ENCODE peak calls at places on chromosomes 11 and 22, in ten cellular contexts. I is HepG2, D is brain microvascular endothelial cell, E is mammary epithelial cell, X is PC-3, K is cardiac fibroblast, F is transverse colon, O is A549, B is mucosa of descending colon, J is GM12865. S is an unnamed sample.

GRCh38 chr11:101091781-101092180 is 37.8 kb downstream of the PGR start:
- DNase-seq in I (no peak), X (peak; percentile 89), J (no peak), K (no peak), D (no peak), E (peak; percentile 19), F (no peak), B (no peak), O (no peak), S (no peak)

GRCh38 chr11:11821899-11822298 is 19.9 kb upstream of the USP47 start:
- DNase-seq in J (no peak), F (no peak), I (no peak), B (no peak), D (no peak), K (no peak), X (no peak), E (no peak), O (no peak), S (no peak)

GRCh38 chr11:125166347-125166841 is 1.8 kb downstream of the PKNOX2 start:
- DNase-seq in B (no peak), D (no peak), F (no peak), O (no peak), I (no peak), E (no peak), X (no peak), K (peak; percentile 44), J (no peak), S (no peak)

GRCh38 chr11:128615612-128616011 is 28.3 kb upstream of the ETS1 start:
- DNase-seq in J (no peak), D (no peak), F (no peak), B (no peak), I (no peak), E (no peak), K (no peak), X (no peak), O (no peak), S (no peak)

GRCh38 chr11:92225563-92226308 is 1.1 kb downstream of the FAT3 start:
- DNase-seq in J (no peak), O (no peak), I (no peak), F (no peak), E (peak; percentile 12), K (peak; percentile 11), X (no peak), B (no peak), D (no peak), S (no peak)

GRCh38 chr11:35953081-35953480 is 9.2 kb downstream of the LDLRAD3 start:
- DNase-seq in O (no peak), I (no peak), F (no peak), J (no peak), E (no peak), K (peak; percentile 26), X (peak; percentile 31), D (no peak), B (no peak), S (no peak)

GRCh38 chr11:77095551-77096490 is 6.8 kb upstream of the OMP start:
- DNase-seq in X (no peak), E (no peak), O (no peak), D (no peak), B (peak; percentile 93), I (peak; percentile 76), F (peak; percentile 91), K (no peak), J (no peak), S (peak; percentile 64)

GRCh38 chr11:123249354-123249753 is 54.3 kb upstream of the CLMP start:
- DNase-seq in I (no peak), J (no peak), D (no peak), O (no peak), E (no peak), K (no peak), X (peak; percentile 24), F (no peak), B (no peak), S (no peak)

GRCh38 chr22:29382575-29383328 is 5.6 kb downstream of the AP1B1 start:
- DNase-seq in B (peak; percentile 44), F (peak; percentile 67), D (no peak), X (no peak), E (no peak), K (no peak), O (no peak), I (no peak), J (no peak), S (peak; percentile 57)

DNA sequence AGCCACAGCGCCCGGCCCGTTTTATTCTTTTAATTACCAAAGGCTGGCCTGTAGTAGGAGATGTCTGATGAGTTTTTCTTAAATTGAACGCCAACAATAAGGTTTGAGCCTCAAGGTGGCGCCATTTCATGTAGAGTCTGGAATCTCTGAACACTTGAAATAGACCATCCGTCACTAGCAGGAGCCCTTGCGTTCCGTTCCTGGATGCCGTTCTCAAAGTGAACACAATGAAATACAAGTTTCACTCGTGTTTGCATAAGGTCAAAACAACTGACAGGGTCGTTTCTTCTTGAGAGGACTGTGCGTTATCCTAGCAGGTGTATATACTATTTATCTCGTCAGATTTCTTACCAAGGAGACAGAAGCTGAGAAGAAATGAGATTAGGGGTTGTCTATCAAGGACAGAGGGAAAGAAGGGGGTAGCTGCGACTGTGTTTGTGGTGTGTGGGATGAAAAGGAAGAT is 18.7 kb upstream of the SCGB1D1 start:
- DNase-seq in B (peak; percentile 57), D (peak; percentile 81), F (peak; percentile 85), E (peak; percentile 71), O (peak; percentile 88), I (peak; percentile 81), J (peak; percentile 86), K (peak; percentile 89), X (peak; percentile 96), S (peak; percentile 80)
- H3K4me3 ChIP-seq in B (no peak overlapping the region), D (no peak overlapping the region), F (no peak overlapping the region), E (no peak overlapping the region), O (peak overlapping the region; percentile 14), I (no peak overlapping the region), J (no peak overlapping the region), K (no peak overlapping the region), X (peak overlapping the region; percentile 49), S (no peak overlapping the region)

DNA sequence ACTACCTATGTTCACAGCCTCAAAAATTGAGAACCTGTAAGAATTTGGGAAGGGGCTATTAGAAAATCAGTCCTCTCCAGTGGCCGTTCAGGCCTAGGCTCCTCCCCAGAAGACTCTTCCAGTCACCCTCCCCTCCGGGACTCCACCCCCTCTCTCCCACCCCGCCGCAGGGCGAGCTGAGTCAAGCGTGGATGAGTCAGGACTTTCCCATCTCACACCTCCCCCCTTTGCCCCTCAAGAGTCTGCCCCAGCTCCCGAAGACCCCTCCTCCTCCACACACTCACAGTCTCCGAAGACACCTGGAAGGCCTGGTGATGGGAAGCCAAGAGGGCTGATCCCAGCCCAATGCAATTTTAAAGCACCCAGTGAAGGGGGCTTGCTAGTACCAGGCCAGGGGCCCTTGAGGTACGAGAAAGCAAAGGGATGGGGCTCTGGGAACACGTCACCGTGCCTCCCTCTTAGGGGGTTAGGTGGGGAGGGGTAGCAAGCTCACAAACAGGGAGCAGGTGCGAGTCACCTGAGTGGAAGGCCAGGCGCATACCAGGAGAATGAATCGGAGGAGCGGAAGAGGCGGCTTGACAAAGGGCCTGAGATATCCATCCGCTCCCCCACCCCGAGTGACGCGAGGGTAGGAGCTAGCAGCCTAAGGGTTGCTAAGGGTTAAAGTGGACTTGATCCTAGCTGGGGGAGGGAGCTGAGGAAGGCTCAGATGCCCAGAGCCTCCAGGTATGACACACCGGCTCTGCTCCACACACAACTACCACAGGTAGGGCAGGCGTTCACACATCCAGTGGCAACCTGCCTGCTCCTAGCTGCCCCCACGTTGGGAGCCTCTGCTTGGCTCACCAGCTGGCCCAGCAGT is 13.6 kb downstream of the BCL9L start:
- DNase-seq in E (peak; percentile 99), O (peak; percentile 94), F (peak; percentile 85), I (peak; percentile 83), D (peak; percentile 91), B (peak; percentile 82), X (peak; percentile 99), J (peak; percentile 49), K (peak; percentile 92), S (peak; percentile 77)
- H3K4me3 ChIP-seq in E (no peak overlapping the region), O (peak overlapping the region; percentile 52), F (peak overlapping the region; percentile 36), I (peak overlapping the region; percentile 62), D (peak overlapping the region; percentile 24), B (no peak overlapping the region), X (peak overlapping the region; percentile 55), J (peak overlapping the region; percentile 5), K (no peak overlapping the region), S (peak overlapping the region; percentile 34)

GRCh38 chr11:83035070-83035854 is 36.4 kb downstream of the RAB30 start:
- DNase-seq in D (peak; percentile 61), F (no peak), J (peak; percentile 36), B (no peak), I (no peak), E (peak; percentile 41), K (peak; percentile 80), O (no peak), X (no peak), S (no peak)

GRCh38 chr11:83036701-83037100 is 35.0 kb downstream of the RAB30 start:
- DNase-seq in O (no peak), X (no peak), E (no peak), B (no peak), K (no peak), I (no peak), F (no peak), J (no peak), D (no peak), S (no peak)

GRCh38 chr11:83033367-83033766 is 38.3 kb downstream of the RAB30 start:
- DNase-seq in E (no peak), B (no peak), X (no peak), D (no peak), K (no peak), F (no peak), I (no peak), O (no peak), J (no peak), S (no peak)

GRCh38 chr11:83034673-83035014 is 37.1 kb downstream of the RAB30 start:
- DNase-seq in X (no peak), I (no peak), B (no peak), O (no peak), J (no peak), E (no peak), F (no peak), D (no peak), K (no peak), S (no peak)

DNA sequence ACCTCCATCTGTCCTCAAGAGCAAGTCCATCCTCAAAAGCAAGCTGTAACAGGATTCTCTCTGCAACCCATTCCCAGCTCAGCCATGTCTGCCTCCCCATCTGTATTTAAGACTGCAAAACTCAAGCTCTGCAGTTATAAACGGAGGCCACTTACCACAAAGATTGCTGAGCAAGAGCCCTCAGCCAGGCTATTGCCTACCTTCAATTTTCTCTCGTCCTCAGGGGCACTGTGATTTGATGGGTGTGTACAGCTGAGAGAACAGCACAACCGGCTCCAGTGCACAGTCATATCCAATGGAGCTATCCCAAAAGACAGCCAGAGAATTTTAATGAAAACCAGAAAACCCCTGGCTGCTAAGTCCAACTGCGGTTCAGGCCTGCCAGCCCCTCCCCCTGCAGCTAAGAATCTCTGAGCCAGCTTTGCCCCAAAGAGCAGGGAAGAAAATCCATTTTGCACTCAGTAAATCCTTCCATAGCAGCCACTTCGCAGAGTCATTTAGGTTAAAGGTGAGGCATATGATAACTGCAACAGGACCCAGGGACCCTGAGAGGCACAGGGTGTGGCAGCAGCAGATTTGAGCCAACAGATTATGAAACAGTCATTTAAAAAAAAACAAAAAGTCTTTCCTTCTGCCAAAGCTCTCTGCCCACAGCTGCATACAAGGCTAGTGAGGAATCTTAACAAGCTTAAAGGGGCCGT is 37.6 kb downstream of the RAB30 start:
- DNase-seq in B (peak; percentile 49), X (peak; percentile 73), K (peak; percentile 73), J (peak; percentile 31), F (peak; percentile 63), E (peak; percentile 43), I (no peak), O (no peak), D (no peak), S (no peak)
- H3K4me3 ChIP-seq in B (no peak overlapping the region), X (peak overlapping the region; percentile 26), K (peak overlapping the region; percentile 8), J (no peak overlapping the region), F (peak overlapping the region; percentile 30), E (no peak overlapping the region), I (no peak overlapping the region), O (no peak overlapping the region), D (no peak overlapping the region), S (no peak overlapping the region)

GRCh38 chr11:130924750-130925149 is 8.5 kb upstream of the SNX19 start:
- DNase-seq in O (no peak), D (no peak), K (no peak), E (no peak), I (no peak), X (no peak), F (no peak), J (no peak), B (no peak), S (no peak)
- H3K4me3 ChIP-seq in O (no peak overlapping the region), D (no peak overlapping the region), K (no peak overlapping the region), E (no peak overlapping the region), I (no peak overlapping the region), X (no peak overlapping the region), F (no peak overlapping the region), J (no peak overlapping the region), B (no peak overlapping the region), S (no peak overlapping the region)

S was measured in pancreas.